ENCODE peak calls at places on chromosomes 12 and 14, in four cellular contexts. E is astrocyte, G is HepG2, K is DND-41. J is an unnamed sample.
A peak's percentile ranks its signal among the peaks of the same experiment; 100 is the strongest.

GRCh38 chr12:27096420-27096819 is 14.0 kb upstream of the C12orf71 start:
- DNase-seq in E (no peak), G (no peak), K (no peak), J (no peak)

GRCh38 chr14:73264896-73265720 is 27.8 kb downstream of the PAPLN start:
- DNase-seq in E (no peak), G (no peak), K (no peak), J (no peak)

GRCh38 chr14:91047174-91047753 is 13.2 kb downstream of the RPS6KA5 start:
- DNase-seq in E (peak; percentile 7), G (no peak), K (no peak), J (no peak)

GRCh38 chr12:10331642-10332239 is 24.1 kb downstream of the KLRD1 start:
- DNase-seq in E (peak; percentile 33), G (peak; percentile 49), K (no peak), J (peak; percentile 75)

GRCh38 chr14:91115986-91116385 is 2.1 kb downstream of the DGLUCY start:
- DNase-seq in E (no peak), G (no peak), K (no peak), J (no peak)

GRCh38 chr12:68080577-68080976 is 79.0 kb downstream of the IFNG start:
- DNase-seq in E (no peak), G (no peak), K (peak; percentile 43), J (no peak)

GRCh38 chr12:81015510-81015909 is 62.4 kb upstream of the ACSS3 start:
- DNase-seq in E (no peak), G (peak; percentile 6), K (no peak), J (no peak)

GRCh38 chr12:62642509-62642908 is 175.9 kb downstream of the MON2 start:
- DNase-seq in E (no peak), G (no peak), K (no peak), J (no peak)

GRCh38 chr14:43410631-43411030 is 1096.5 kb downstream of the FSCB start:
- DNase-seq in E (no peak), G (no peak), K (no peak), J (no peak)

GRCh38 chr14:99619873-99620834 is 16.1 kb upstream of the CCDC85C start:
- DNase-seq in E (peak; percentile 44), G (no peak), K (no peak), J (peak; percentile 86)

GRCh38 chr12:15033029-15033428 is 60.2 kb downstream of the PDE6H start:
- DNase-seq in E (no peak), G (no peak), K (no peak), J (no peak)

GRCh38 chr12:2374092-2374740 is 321.4 kb downstream of the CACNA1C start:
- DNase-seq in E (peak; percentile 52), G (no peak), K (no peak), J (peak; percentile 47)

GRCh38 chr12:75489613-75490210 is 9.2 kb downstream of the GLIPR1 start:
- DNase-seq in E (peak; percentile 62), G (no peak), K (no peak), J (peak; percentile 83)

GRCh38 chr14:75277000-75277795 is 1.4 kb upstream of the FOS start:
- DNase-seq in E (peak; percentile 80), G (peak; percentile 66), K (peak; percentile 48), J (peak; percentile 97)

GRCh38 chr12:47188576-47189441 is 109.0 kb upstream of the AMIGO2 start:
- DNase-seq in E (peak; percentile 75), G (no peak), K (no peak), J (peak; percentile 60)

GRCh38 chr12:7501031-7501585 is 2.5 kb downstream of the CD163 start:
- DNase-seq in E (peak; percentile 9), G (no peak), K (no peak), J (no peak)

GRCh38 chr14:69040343-69040742 is 61.2 kb upstream of the ACTN1 start:
- DNase-seq in E (no peak), G (no peak), K (no peak), J (no peak)

GRCh38 chr14:64878775-64879634 is 702 bp downstream of the SPTB start:
- DNase-seq in E (no peak), G (no peak), K (no peak), J (peak; percentile 5)

GRCh38 chr14:23078692-23079116 is 16.2 kb downstream of the ACIN1 start:
- DNase-seq in E (peak; percentile 91), G (peak; percentile 76), K (no peak), J (peak; percentile 98)

DNA sequence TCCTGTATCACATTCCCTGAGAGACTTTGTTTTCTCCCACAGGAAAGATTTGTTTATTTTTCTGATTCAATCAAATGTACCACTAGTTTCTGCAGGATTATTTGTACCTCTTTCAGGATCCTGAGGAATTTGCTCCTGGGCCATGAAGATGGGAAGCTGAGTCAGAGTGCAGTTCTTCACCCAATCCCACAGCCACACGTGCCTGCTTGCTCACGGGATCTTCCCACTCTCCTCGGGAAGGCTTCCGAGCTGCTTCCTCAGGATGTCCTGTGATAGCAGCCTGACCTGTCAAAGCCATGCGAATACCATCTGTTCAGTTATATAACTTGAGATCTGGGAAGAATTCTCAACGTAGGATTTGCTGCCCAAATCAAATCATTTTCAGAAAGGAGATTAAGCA is 41.8 kb upstream of the HIF1A start:
- DNase-seq in E (peak; percentile 62), G (no peak), K (no peak), J (peak; percentile 88)
- H2AFZ ChIP-seq in E (no peak overlapping the region), G (no peak overlapping the region), K (no peak overlapping the region), J (peak overlapping the region; percentile 50)

DNA sequence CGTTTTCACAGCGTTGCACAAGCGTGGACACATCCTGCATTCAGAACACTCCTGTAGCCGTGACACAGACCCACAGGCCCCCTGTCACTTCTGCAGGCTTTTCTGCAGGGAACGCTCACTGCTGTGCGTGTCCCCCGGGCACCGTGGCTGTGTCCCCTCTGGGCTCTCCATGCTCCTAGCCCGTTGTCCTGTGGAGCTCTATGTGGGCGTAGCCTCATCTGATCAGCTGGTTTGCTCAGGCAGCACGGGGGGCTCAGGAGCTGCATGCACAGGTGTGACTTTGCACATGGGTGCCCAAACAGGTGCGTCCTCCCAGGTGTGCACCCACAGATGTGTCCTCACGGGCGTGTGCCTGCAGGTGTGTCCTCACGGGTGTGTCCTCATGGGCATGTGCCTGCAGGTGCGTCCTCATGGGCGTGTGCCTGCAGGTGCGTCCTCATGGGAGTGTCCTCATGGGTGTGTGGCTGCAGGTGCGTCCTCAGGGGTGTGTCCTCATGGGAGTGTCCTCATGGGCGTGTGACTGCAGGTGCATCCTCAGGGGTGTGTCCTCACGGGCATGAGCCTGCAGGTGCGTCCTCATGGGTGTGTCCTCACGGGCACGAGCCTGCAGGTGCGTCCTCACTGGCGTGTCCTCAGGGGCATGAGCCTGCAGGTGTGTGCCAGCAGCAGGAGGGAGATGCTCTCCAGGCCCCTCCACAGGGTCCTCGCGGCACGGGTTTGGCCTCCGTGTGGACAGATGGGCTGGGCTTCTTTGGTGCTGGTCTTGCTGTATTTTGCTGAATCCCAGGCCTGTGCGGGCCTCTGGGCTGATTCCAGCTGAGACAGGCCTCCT is 17.5 kb downstream of the MTA1 start:
- DNase-seq in E (no peak), G (no peak), K (no peak), J (no peak)
- H3K27ac ChIP-seq in E (no peak overlapping the region), G (no peak overlapping the region), K (no peak overlapping the region), J (no peak overlapping the region)

GRCh38 chr14:31461545-31461944 is 4.2 kb upstream of the DTD2 start:
- DNase-seq in E (no peak), G (no peak), K (no peak), J (no peak)
- H2AFZ ChIP-seq in E (no peak overlapping the region), G (no peak overlapping the region), K (no peak overlapping the region), J (no peak overlapping the region)

GRCh38 chr12:4320859-4321701 is at the start of gene TIGAR:
- DNase-seq in E (peak; percentile 86), G (peak; percentile 85), K (peak; percentile 90), J (peak; percentile 99)
- H3K27ac ChIP-seq in E (peak within 1 kb of the TSS; percentile 85), G (peak within 1 kb of the TSS; percentile 72), K (peak within 1 kb of the TSS; percentile 71), J (peak within 1 kb of the TSS; percentile 68)

GRCh38 chr12:109798691-109799090 is 34.5 kb downstream of the TRPV4 start:
- DNase-seq in E (no peak), G (no peak), K (no peak), J (no peak)
- H2AFZ ChIP-seq in E (no peak overlapping the region), G (no peak overlapping the region), K (no peak overlapping the region), J (no peak overlapping the region)

J was measured in GM23248.